ENCODE peak calls at places on chromosome 17, in five cellular contexts. M is left ventricle myocardium superior; A is NCI-H2081; J is activated CD4-positive, CD25-positive, alpha-beta regulatory T cell treated with anti-CD3 and anti-CD28 coated beads, Interleukin-2, amount 50 U/mL, for 16 hours; S is ELR. E is an unnamed sample.
A peak's percentile ranks its signal among the peaks of the same experiment; 100 is the strongest.

GRCh38 chr17:72715906-72716572 is 376.4 kb downstream of the SLC39A11 start:
- DNase-seq in A (no peak), M (no peak), S (peak; percentile 99), J (no peak), E (no peak)

GRCh38 chr17:10032142-10032541 is 127.1 kb upstream of the RCVRN start:
- DNase-seq in S (no peak), M (no peak), A (no peak), J (no peak), E (no peak)

GRCh38 chr17:74671031-74671771 is 41.5 kb downstream of the CD300LF start:
- DNase-seq in A (no peak), J (peak; percentile 19), M (peak; percentile 89), S (peak; percentile 42), E (no peak)

GRCh38 chr17:48100591-48101011 is 677 bp downstream of the CBX1 start:
- DNase-seq in J (no peak), S (peak; percentile 75), M (peak; percentile 62), A (peak; percentile 78), E (peak; percentile 83)

GRCh38 chr17:61926831-61927210 is 961 bp downstream of the INTS2 start:
- DNase-seq in S (peak; percentile 58), A (no peak), J (no peak), M (no peak), E (no peak)

GRCh38 chr17:76789235-76789788 is 51.4 kb downstream of the MFSD11 start:
- DNase-seq in M (no peak), S (no peak), A (peak; percentile 67), J (no peak), E (peak; percentile 22)

GRCh38 chr17:31789707-31790505 is 69.1 kb downstream of the COPRS start:
- DNase-seq in A (no peak), J (no peak), S (no peak), M (no peak), E (no peak)

GRCh38 chr17:73998246-73999220 is 204.9 kb upstream of the RPL38 start:
- DNase-seq in S (peak; percentile 13), M (peak; percentile 66), A (peak; percentile 78), J (peak; percentile 7), E (peak; percentile 98)

GRCh38 chr17:39473310-39473709 is 12.0 kb downstream of the CDK12 start:
- DNase-seq in A (no peak), M (no peak), J (no peak), S (no peak), E (no peak)

GRCh38 chr17:75906143-75906884 is 1.6 kb upstream of the MRPL38 start:
- DNase-seq in M (no peak), J (no peak), S (no peak), A (no peak), E (no peak)

GRCh38 chr17:35790826-35791225 is 4.6 kb downstream of the MMP28 start:
- DNase-seq in M (no peak), J (no peak), S (peak; percentile 43), A (no peak), E (no peak)

GRCh38 chr17:16328997-16329396 is 24.3 kb downstream of the CENPV start:
- DNase-seq in A (no peak), M (no peak), S (peak; percentile 26), J (no peak), E (no peak)

GRCh38 chr17:45574376-45574775 is 83.9 kb upstream of the PLEKHM1 start:
- DNase-seq in M (no peak), S (peak; percentile 39), A (no peak), J (no peak), E (no peak)

GRCh38 chr17:37373530-37374159 is 2.1 kb upstream of the C17orf78 start:
- DNase-seq in M (no peak), S (peak; percentile 86), A (peak; percentile 89), J (peak; percentile 24), E (peak; percentile 83)

GRCh38 chr17:81832608-81833159 is 407 bp downstream of the MCRIP1 start:
- DNase-seq in S (peak; percentile 56), M (peak; percentile 62), J (no peak), A (no peak), E (peak; percentile 13)

GRCh38 chr17:50902768-50903353 is 36.7 kb upstream of the TOB1 start:
- DNase-seq in M (no peak), S (no peak), J (no peak), A (no peak), E (peak; percentile 47)

GRCh38 chr17:17971431-17972125 is 622 bp downstream of the TOM1L2 start:
- DNase-seq in S (peak; percentile 28), J (peak; percentile 6), M (peak; percentile 53), A (no peak), E (no peak)

GRCh38 chr17:47853616-47854015 is 2.7 kb upstream of the SP6 start:
- DNase-seq in J (no peak), A (no peak), M (no peak), S (no peak), E (no peak)

GRCh38 chr17:41971721-41972523 is 5.3 kb downstream of the CNP start:
- DNase-seq in M (no peak), J (no peak), S (no peak), A (no peak), E (no peak)

E was measured in NCI-H526 treated with DMSO at 0.1 percent for 48 hours.